ENCODE peak calls at places on chromosomes 6 and 20, in six cellular contexts. I is Right ventricle myocardium superior, N is HFFc6, O is SJSA1, T is HCT116, S is aorta. Q is an unnamed sample.

GRCh38 chr6:144265061-144265357 is 20.1 kb upstream of the UTRN start:
- DNase-seq in I (no peak), N (no peak), O (no peak), T (no peak), S (no peak), Q (no peak)

GRCh38 chr20:7893019-7893730 is 47.1 kb downstream of the HAO1 start:
- DNase-seq in I (no peak), N (no peak), O (no peak), T (no peak), S (no peak), Q (no peak)

GRCh38 chr6:150934380-150934779 is 68.9 kb downstream of the MTHFD1L start:
- DNase-seq in I (no peak), N (peak), O (no peak), T (no peak), S (no peak), Q (no peak)

GRCh38 chr6:65819152-65819551 is 112.1 kb upstream of the EYS start:
- DNase-seq in I (no peak), N (no peak), O (no peak), T (no peak), S (no peak), Q (no peak)

GRCh38 chr6:15905488-15906392 is 223.1 kb upstream of the MYLIP start:
- DNase-seq in I (no peak), N (no peak), O (no peak), T (no peak), S (no peak), Q (no peak)

GRCh38 chr20:45104786-45105185 is 3.9 kb upstream of the KCNS1 start:
- DNase-seq in I (no peak), N (no peak), O (peak), T (no peak), S (no peak), Q (no peak)

GRCh38 chr6:130743175-130743574 is 84.0 kb upstream of the SMLR1 start:
- DNase-seq in I (no peak), N (no peak), O (peak), T (no peak), S (no peak), Q (no peak)

GRCh38 chr20:38260378-38261053 is at the start of gene KIAA1755:
- DNase-seq in I (peak), N (no peak), O (no peak), T (no peak), S (peak), Q (peak)

GRCh38 chr6:85574932-85575598 is 18.6 kb downstream of the SNX14 start:
- DNase-seq in I (no peak), N (peak), O (no peak), T (no peak), S (no peak), Q (no peak)

GRCh38 chr6:82057846-82058554 is 189.5 kb downstream of the IBTK start:
- DNase-seq in I (no peak), N (no peak), O (no peak), T (no peak), S (no peak), Q (no peak)

GRCh38 chr6:21157186-21157929 is 436.2 kb upstream of the SOX4 start:
- DNase-seq in I (no peak), N (no peak), O (no peak), T (no peak), S (no peak), Q (no peak)

GRCh38 chr6:100257661-100258395 is 206.9 kb downstream of the SIM1 start:
- DNase-seq in I (no peak), N (peak), O (no peak), T (peak), S (no peak), Q (no peak)

GRCh38 chr6:166266336-166266735 is 41.9 kb downstream of the PRR18 start:
- DNase-seq in I (no peak), N (no peak), O (no peak), T (no peak), S (no peak), Q (no peak)

GRCh38 chr6:69231983-69232382 is 564.8 kb downstream of the LMBRD1 start:
- DNase-seq in I (no peak), N (no peak), O (no peak), T (no peak), S (no peak), Q (no peak)

GRCh38 chr6:73739097-73739496 is 43.1 kb downstream of the CD109 start:
- DNase-seq in I (no peak), N (peak), O (no peak), T (peak), S (no peak), Q (no peak)

GRCh38 chr6:129719692-129720091 is 9.7 kb upstream of the ARHGAP18 start:
- DNase-seq in I (no peak), N (no peak), O (no peak), T (no peak), S (no peak), Q (no peak)

GRCh38 chr6:155349129-155349528 is 34.8 kb upstream of the TFB1M start:
- DNase-seq in I (no peak), N (peak), O (no peak), T (no peak), S (no peak), Q (no peak)

GRCh38 chr6:1244941-1245340 is 67.0 kb upstream of the FOXQ1 start:
- DNase-seq in I (no peak), N (peak), O (no peak), T (no peak), S (no peak), Q (no peak)

GRCh38 chr6:2196079-2196679 is 49.2 kb downstream of the GMDS start:
- DNase-seq in I (no peak), N (peak), O (no peak), T (peak), S (no peak), Q (no peak)

GRCh38 chr6:42339991-42340401 is 111.7 kb downstream of the TRERF1 start:
- DNase-seq in I (no peak), N (no peak), O (no peak), T (no peak), S (no peak), Q (no peak)